ENCODE peak calls at places on chromosomes 12 and 14, in ten cellular contexts. P is IMR-90; Y is ELR; T is stomach; Z is lower lobe of right lung; V is stimulated activated naive CD4-positive, alpha-beta T cell; B is fibroblast of the aortic adventitia; D is type B pancreatic cell; O is GM23338; I is A549. R is an unnamed sample.

GRCh38 chr12:52434096-52434733 is at the start of gene KRT75:
- DNase-seq in D (peak), V (no peak), O (no peak), T (no peak), B (no peak), Y (no peak), I (no peak), P (no peak), Z (no peak), R (peak)

GRCh38 chr14:92439551-92440344 is 73.8 kb upstream of the RIN3 start:
- DNase-seq in I (no peak), O (no peak), Z (no peak), B (no peak), T (no peak), D (no peak), P (no peak), V (no peak), Y (no peak), R (no peak)

GRCh38 chr14:78232666-78233065 is 62.5 kb downstream of the NRXN3 start:
- DNase-seq in I (no peak), O (no peak), P (no peak), Z (no peak), Y (no peak), T (no peak), V (no peak), B (no peak), D (no peak), R (no peak)

GRCh38 chr12:46504494-46504893 is 131.9 kb upstream of the SLC38A2 start:
- DNase-seq in D (no peak), P (no peak), B (no peak), I (no peak), Z (no peak), T (no peak), Y (no peak), O (no peak), V (no peak), R (no peak)

GRCh38 chr14:71574976-71575375 is 357.3 kb upstream of the RGS6 start:
- DNase-seq in I (peak), T (no peak), O (peak), V (no peak), B (peak), P (peak), D (no peak), Z (no peak), Y (peak), R (peak)

GRCh38 chr12:105907982-105908381 is 230.8 kb downstream of the NUAK1 start:
- DNase-seq in O (no peak), Z (no peak), Y (no peak), D (no peak), P (no peak), I (no peak), T (no peak), V (no peak), B (no peak), R (no peak)

GRCh38 chr14:56797569-56798446 is 12.5 kb downstream of the OTX2 start:
- DNase-seq in B (no peak), O (peak), T (no peak), D (no peak), P (no peak), Z (no peak), Y (no peak), V (no peak), I (no peak), R (no peak)

GRCh38 chr14:94292872-94293577 is at the start of gene SERPINA10:
- DNase-seq in B (no peak), V (no peak), Y (no peak), D (no peak), T (no peak), I (no peak), O (no peak), Z (no peak), P (no peak), R (no peak)

GRCh38 chr14:49926803-49927202 is 33.9 kb downstream of the ARF6 start:
- DNase-seq in I (no peak), V (no peak), P (no peak), B (no peak), T (no peak), Z (no peak), Y (no peak), O (no peak), D (no peak), R (no peak)

GRCh38 chr12:120397827-120398563 is 29.0 kb upstream of the MSI1 start:
- DNase-seq in T (peak), Z (no peak), O (peak), V (no peak), I (no peak), P (no peak), Y (no peak), B (no peak), D (no peak), R (no peak)

GRCh38 chr14:21136024-21136423 is 19.8 kb downstream of the OR5AU1 start:
- DNase-seq in O (peak), Y (peak), P (peak), B (peak), I (peak), D (no peak), V (peak), Z (no peak), T (no peak), R (peak)